ENCODE peak calls at places on chromosomes 2 and 18, in seven cellular contexts. B is activated T-helper 1 cell treated with anti-CD3 and anti-CD28 coated beads, Interleukin-2, amount 50 U/mL, for 16 hours; D is prostate gland; N is endothelial cell of umbilical vein; P is NCI-H1092; G is GM04504; F is CD4-positive, alpha-beta T cell. H is an unnamed sample.

GRCh38 chr18:35392375-35392774 is 15.2 kb upstream of the ZNF396 start:
- DNase-seq in N (no peak), F (no peak), P (no peak), B (no peak), D (no peak), G (no peak), H (no peak)

GRCh38 chr18:5294618-5295230 is 802 bp downstream of the ZBTB14 start:
- DNase-seq in D (peak), F (peak), G (peak), N (peak), B (peak), P (no peak), H (peak)

GRCh38 chr2:5546176-5546575 is 146.0 kb upstream of the SOX11 start:
- DNase-seq in P (no peak), G (no peak), N (no peak), D (no peak), B (no peak), F (no peak), H (no peak)

GRCh38 chr2:71604709-71605085 is 151.3 kb downstream of the DYSF start:
- DNase-seq in B (no peak), F (no peak), N (no peak), D (no peak), P (no peak), G (no peak), H (peak)

GRCh38 chr2:204483497-204484164 is 61.6 kb upstream of the PARD3B start:
- DNase-seq in N (peak), B (no peak), G (no peak), F (no peak), D (peak), P (no peak), H (peak)

GRCh38 chr18:59729781-59730180 is 32.6 kb upstream of the CCBE1 start:
- DNase-seq in G (no peak), D (no peak), N (no peak), P (no peak), B (no peak), F (no peak), H (no peak)

GRCh38 chr2:216620806-216621205 is 12.4 kb upstream of the IGFBP2 start:
- DNase-seq in N (no peak), P (no peak), B (no peak), D (no peak), G (no peak), F (no peak), H (no peak)

GRCh38 chr2:239167766-239168444 is 232.9 kb downstream of the HDAC4 start:
- DNase-seq in F (no peak), N (no peak), B (no peak), D (no peak), P (no peak), G (no peak), H (no peak)

GRCh38 chr18:23809411-23809810 is 120.2 kb downstream of the LAMA3 start:
- DNase-seq in N (no peak), F (no peak), P (no peak), B (no peak), D (no peak), G (no peak), H (no peak)

GRCh38 chr2:230901006-230901405 is 24.0 kb downstream of the GPR55 start:
- DNase-seq in D (no peak), B (no peak), P (no peak), N (no peak), F (no peak), G (no peak), H (no peak)

GRCh38 chr2:143686585-143687164 is 557.5 kb downstream of the ARHGAP15 start:
- DNase-seq in B (no peak), N (peak), P (no peak), D (no peak), F (no peak), G (peak), H (peak)

GRCh38 chr2:127425540-127426490 is 7.6 kb downstream of the PROC start:
- DNase-seq in N (no peak), G (no peak), P (no peak), B (no peak), F (no peak), D (no peak), H (no peak)

GRCh38 chr2:102050854-102051391 is 59.2 kb downstream of the IL1R2 start:
- DNase-seq in D (peak), B (no peak), G (no peak), N (peak), F (no peak), P (no peak), H (peak)

GRCh38 chr2:219175486-219175885 is 1.2 kb downstream of the CNPPD1 start:
- DNase-seq in N (no peak), D (no peak), B (no peak), F (no peak), P (no peak), G (no peak), H (no peak)

H was measured in lung microvascular endothelial cell.